ENCODE peak calls at places on chromosomes 13 and 19, in five cellular contexts. N, G, X, H and Z are unnamed samples.

GRCh38 chr13:73090116-73090811 is 31.5 kb downstream of the KLF5 start:
- DNase-seq in N (no peak), G (no peak), X (no peak), H (peak), Z (peak)

GRCh38 chr13:110233181-110233641 is 73.7 kb downstream of the COL4A1 start:
- DNase-seq in N (no peak), G (no peak), X (no peak), H (peak), Z (peak)

GRCh38 chr19:40609561-40610395 is 8.6 kb downstream of the LTBP4 start:
- DNase-seq in N (peak), G (peak), X (peak), H (peak), Z (peak)

GRCh38 chr13:95833126-95833525 is 156.2 kb downstream of the DNAJC3 start:
- DNase-seq in N (no peak), G (no peak), X (no peak), H (no peak), Z (no peak)

GRCh38 chr13:100347941-100348340 is 240.6 kb downstream of the GGACT start:
- DNase-seq in N (no peak), G (no peak), X (no peak), H (no peak), Z (no peak)

GRCh38 chr19:5001547-5002131 is 32.7 kb downstream of the KDM4B start:
- DNase-seq in N (no peak), G (no peak), X (no peak), H (peak), Z (peak)

GRCh38 chr19:3699071-3699740 is 1.1 kb downstream of the PIP5K1C start:
- DNase-seq in N (no peak), G (no peak), X (no peak), H (peak), Z (peak)

GRCh38 chr19:14091086-14091884 is 734 bp upstream of the SAMD1 start:
- DNase-seq in N (peak), G (peak), X (peak), H (peak), Z (peak)

GRCh38 chr13:99256709-99257108 is 1.5 kb downstream of the GPR18 start:
- DNase-seq in N (no peak), G (no peak), X (no peak), H (no peak), Z (peak)

GRCh38 chr13:76799696-76800095 is 86.5 kb downstream of the KCTD12 start:
- DNase-seq in N (no peak), G (no peak), X (no peak), H (no peak), Z (peak)

GRCh38 chr19:35596366-35596999 is 10.5 kb downstream of the PMIS2 start:
- DNase-seq in N (no peak), G (no peak), X (no peak), H (no peak), Z (no peak)

GRCh38 chr19:22532388-22533310 is 101.5 kb upstream of the ZNF492 start:
- DNase-seq in N (no peak), G (no peak), X (no peak), H (no peak), Z (no peak)

GRCh38 chr19:18597809-18598660 is 8.6 kb downstream of the CRLF1 start:
- DNase-seq in N (no peak), G (no peak), X (no peak), H (no peak), Z (no peak)

GRCh38 chr13:40622761-40623160 is 43.7 kb downstream of the FOXO1 start:
- DNase-seq in N (no peak), G (no peak), X (no peak), H (no peak), Z (no peak)